ENCODE peak calls at places on chromosomes 1 and 21, in ten cellular contexts. S is GM23338, Y is heart left ventricle, R is body of pancreas, W is tibial artery, Q is heart right ventricle, B is iPS DF 6.9, N is mesendoderm, T is endodermal cell, X is GM23248. C is an unnamed sample.

GRCh38 chr21:36079010-36079649 is 9.3 kb downstream of the CBR1 start:
- DNase-seq in S (no peak), Y (no peak), R (peak), W (peak), Q (no peak), B (no peak), N (no peak), T (no peak), X (peak), C (peak)

GRCh38 chr1:31580891-31581603 is 4.7 kb downstream of the TINAGL1 start:
- DNase-seq in S (no peak), Y (no peak), R (no peak), W (no peak), Q (no peak), B (no peak), N (no peak), T (peak), X (no peak), C (no peak)

GRCh38 chr1:181083842-181084605 is 4.5 kb upstream of the IER5 start:
- DNase-seq in S (peak), Y (peak), R (peak), W (peak), Q (no peak), B (no peak), N (peak), T (peak), X (peak), C (peak)

GRCh38 chr1:233520510-233521191 is 93.3 kb upstream of the KCNK1 start:
- DNase-seq in S (no peak), Y (no peak), R (no peak), W (no peak), Q (no peak), B (no peak), N (peak), T (no peak), X (peak), C (peak)

GRCh38 chr1:53092659-53093450 is 30.8 kb downstream of the PODN start:
- DNase-seq in S (no peak), Y (no peak), R (no peak), W (no peak), Q (no peak), B (no peak), N (no peak), T (no peak), X (no peak), C (peak)

GRCh38 chr1:232467073-232467760 is 162.7 kb downstream of the SIPA1L2 start:
- DNase-seq in S (peak), Y (no peak), R (no peak), W (no peak), Q (no peak), B (no peak), N (no peak), T (no peak), X (no peak), C (no peak)

GRCh38 chr1:239164451-239165180 is 221.8 kb upstream of the CHRM3 start:
- DNase-seq in S (no peak), Y (no peak), R (no peak), W (no peak), Q (no peak), B (no peak), N (no peak), T (no peak), X (no peak), C (no peak)

GRCh38 chr1:50976111-50976889 is 6.3 kb downstream of the CDKN2C start:
- DNase-seq in S (peak), Y (no peak), R (no peak), W (no peak), Q (no peak), B (no peak), N (peak), T (peak), X (no peak), C (no peak)

GRCh38 chr1:199551967-199552565 is 475.4 kb upstream of the NR5A2 start:
- DNase-seq in S (peak), Y (no peak), R (peak), W (no peak), Q (no peak), B (peak), N (peak), T (peak), X (peak), C (peak)

GRCh38 chr1:25120286-25120685 is 112.0 kb downstream of the SYF2 start:
- DNase-seq in S (no peak), Y (no peak), R (no peak), W (no peak), Q (no peak), B (no peak), N (no peak), T (no peak), X (no peak), C (no peak)

GRCh38 chr1:54857741-54858665 is 29.0 kb downstream of the DHCR24 start:
- DNase-seq in S (no peak), Y (no peak), R (no peak), W (no peak), Q (no peak), B (no peak), N (no peak), T (peak), X (peak), C (no peak)

GRCh38 chr1:177354247-177354646 is 183.5 kb downstream of the BRINP2 start:
- DNase-seq in S (no peak), Y (no peak), R (no peak), W (no peak), Q (no peak), B (no peak), N (no peak), T (no peak), X (peak), C (no peak)

GRCh38 chr1:58442114-58442513 is 104.4 kb downstream of the OMA1 start:
- DNase-seq in S (no peak), Y (no peak), R (no peak), W (no peak), Q (no peak), B (no peak), N (no peak), T (no peak), X (peak), C (no peak)

GRCh38 chr21:45892156-45892919 is 89.2 kb upstream of the COL6A1 start:
- DNase-seq in S (no peak), Y (peak), R (no peak), W (no peak), Q (no peak), B (no peak), N (no peak), T (no peak), X (no peak), C (no peak)

GRCh38 chr21:25338415-25338814 is 268.9 kb downstream of the MRPL39 start:
- DNase-seq in S (peak), Y (no peak), R (no peak), W (no peak), Q (no peak), B (no peak), N (no peak), T (no peak), X (no peak), C (no peak)

GRCh38 chr1:202317941-202318925 is 23.5 kb downstream of the UBE2T start:
- DNase-seq in S (no peak), Y (no peak), R (no peak), W (no peak), Q (no peak), B (no peak), N (no peak), T (no peak), X (no peak), C (no peak)

GRCh38 chr1:21546122-21546825 is 37.1 kb downstream of the ALPL start:
- DNase-seq in S (no peak), Y (peak), R (no peak), W (no peak), Q (peak), B (no peak), N (no peak), T (no peak), X (no peak), C (no peak)

GRCh38 chr1:186976700-186977099 is 148.0 kb downstream of the PLA2G4A start:
- DNase-seq in S (no peak), Y (no peak), R (no peak), W (no peak), Q (no peak), B (no peak), N (no peak), T (no peak), X (no peak), C (no peak)

GRCh38 chr1:187933562-187934419 is 1105.0 kb downstream of the PLA2G4A start:
- DNase-seq in S (no peak), Y (no peak), R (no peak), W (no peak), Q (no peak), B (no peak), N (no peak), T (no peak), X (no peak), C (peak)

GRCh38 chr1:225815526-225816178 is 5.7 kb downstream of the EPHX1 start:
- DNase-seq in S (no peak), Y (no peak), R (no peak), W (no peak), Q (no peak), B (no peak), N (no peak), T (peak), X (no peak), C (no peak)

GRCh38 chr1:10338047-10338446 is 60.8 kb upstream of the PGD start:
- DNase-seq in S (peak), Y (peak), R (peak), W (peak), Q (peak), B (peak), N (peak), T (peak), X (peak), C (peak)

GRCh38 chr1:229736376-229736775 is 110.3 kb downstream of the URB2 start:
- DNase-seq in S (no peak), Y (no peak), R (no peak), W (no peak), Q (no peak), B (no peak), N (no peak), T (no peak), X (no peak), C (no peak)

GRCh38 chr1:113981962-113982931 is 3.0 kb downstream of the OLFML3 start:
- DNase-seq in S (no peak), Y (peak), R (peak), W (peak), Q (peak), B (no peak), N (peak), T (no peak), X (peak), C (peak)

GRCh38 chr1:240070188-240070587 is 21.5 kb upstream of the FMN2 start:
- DNase-seq in S (no peak), Y (no peak), R (no peak), W (no peak), Q (no peak), B (no peak), N (no peak), T (no peak), X (peak), C (no peak)

GRCh38 chr21:36551731-36552457 is 72.0 kb upstream of the CLDN14 start:
- DNase-seq in S (no peak), Y (no peak), R (no peak), W (no peak), Q (no peak), B (no peak), N (no peak), T (no peak), X (peak), C (no peak)

GRCh38 chr1:12230549-12231275 is 882 bp downstream of the VPS13D start:
- DNase-seq in S (peak), Y (peak), R (peak), W (peak), Q (peak), B (no peak), N (peak), T (peak), X (peak), C (peak)

GRCh38 chr1:161749509-161750407 is at the start of gene DUSP12:
- DNase-seq in S (peak), Y (peak), R (peak), W (peak), Q (peak), B (peak), N (peak), T (peak), X (peak), C (peak)

GRCh38 chr1:171718216-171718615 is 23.6 kb downstream of the VAMP4 start:
- DNase-seq in S (no peak), Y (no peak), R (no peak), W (no peak), Q (no peak), B (no peak), N (no peak), T (no peak), X (peak), C (no peak)

GRCh38 chr1:202203238-202204039 is 9.8 kb downstream of the LGR6 start:
- DNase-seq in S (no peak), Y (no peak), R (no peak), W (no peak), Q (no peak), B (no peak), N (peak), T (no peak), X (no peak), C (no peak)

GRCh38 chr1:95353185-95353584 is 119.2 kb downstream of the RWDD3 start:
- DNase-seq in S (no peak), Y (no peak), R (no peak), W (no peak), Q (no peak), B (no peak), N (no peak), T (no peak), X (no peak), C (no peak)

GRCh38 chr1:219153741-219154140 is 19.9 kb upstream of the LYPLAL1 start:
- DNase-seq in S (no peak), Y (no peak), R (no peak), W (no peak), Q (no peak), B (no peak), N (no peak), T (no peak), X (no peak), C (no peak)

GRCh38 chr1:205595435-205595834 is 36.4 kb downstream of the ELK4 start:
- DNase-seq in S (no peak), Y (no peak), R (no peak), W (no peak), Q (no peak), B (no peak), N (no peak), T (no peak), X (no peak), C (no peak)

DNA sequence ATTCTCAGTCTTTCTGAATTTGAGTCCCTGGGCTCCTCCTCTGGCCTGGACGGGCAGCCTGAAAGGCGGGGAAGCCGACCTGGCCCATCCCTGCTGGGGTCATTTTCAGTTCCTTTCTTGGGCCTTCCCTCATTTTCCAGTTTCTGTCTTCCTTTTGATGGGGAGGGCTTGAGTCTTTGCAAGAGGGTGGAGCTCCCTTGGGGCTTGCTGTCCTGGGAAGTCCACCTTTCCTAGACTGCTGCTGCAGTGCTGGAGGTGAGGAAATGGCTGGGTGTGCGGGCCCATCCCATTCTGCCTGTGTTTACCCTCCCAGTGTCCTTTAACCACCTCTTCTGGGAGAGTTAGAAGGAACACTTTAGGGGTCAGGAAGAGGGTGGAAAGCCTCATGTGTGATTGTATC is 40.4 kb upstream of the SYNC start:
- DNase-seq in S (no peak), Y (peak), R (no peak), W (no peak), Q (no peak), B (no peak), N (peak), T (no peak), X (no peak), C (peak)
- H3K4me3 ChIP-seq in S (peak), Y (no peak), R (no peak), W (peak), Q (peak), B (no peak), N (no peak), T (peak), X (peak), C (peak)

DNA sequence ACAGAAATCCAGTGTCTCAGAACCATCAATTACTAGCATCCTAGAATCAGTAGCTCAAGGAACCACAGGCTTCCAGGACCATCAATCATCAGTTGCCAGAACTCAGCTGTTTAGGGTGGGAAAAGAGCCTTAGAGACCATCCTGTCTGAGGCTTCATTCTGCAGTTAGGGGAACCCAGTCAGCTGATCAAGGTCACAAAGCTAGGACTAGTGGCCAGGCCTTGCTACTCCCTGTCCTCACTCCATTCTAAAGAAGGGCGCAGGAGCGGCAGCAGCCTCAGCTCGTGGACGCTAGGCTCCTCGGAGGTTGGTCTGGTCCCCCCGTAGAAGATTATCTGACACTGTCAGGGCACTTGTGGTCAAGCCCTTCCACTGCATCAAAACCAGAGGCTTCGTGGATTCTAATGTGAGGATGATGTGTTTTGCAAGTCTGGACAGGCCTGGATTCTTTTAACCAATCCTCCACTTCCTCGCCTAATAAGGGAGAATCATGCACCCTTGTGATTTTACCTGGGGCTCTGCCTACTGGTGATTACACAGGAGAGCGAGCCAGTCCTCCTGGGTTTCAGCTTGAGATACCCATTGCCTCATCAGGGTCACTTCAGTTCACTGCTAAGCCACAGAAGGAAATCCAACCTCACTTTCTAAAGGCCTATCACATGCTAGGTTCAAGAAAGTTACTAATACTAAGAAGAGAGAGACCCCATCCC is 41.7 kb upstream of the IFFO2 start:
- DNase-seq in S (no peak), Y (no peak), R (peak), W (no peak), Q (no peak), B (no peak), N (no peak), T (no peak), X (no peak), C (no peak)
- H3K27ac ChIP-seq in S (no peak), Y (no peak), R (peak), W (peak), Q (no peak), B (no peak), N (no peak), T (no peak), X (no peak), C (no peak)

DNA sequence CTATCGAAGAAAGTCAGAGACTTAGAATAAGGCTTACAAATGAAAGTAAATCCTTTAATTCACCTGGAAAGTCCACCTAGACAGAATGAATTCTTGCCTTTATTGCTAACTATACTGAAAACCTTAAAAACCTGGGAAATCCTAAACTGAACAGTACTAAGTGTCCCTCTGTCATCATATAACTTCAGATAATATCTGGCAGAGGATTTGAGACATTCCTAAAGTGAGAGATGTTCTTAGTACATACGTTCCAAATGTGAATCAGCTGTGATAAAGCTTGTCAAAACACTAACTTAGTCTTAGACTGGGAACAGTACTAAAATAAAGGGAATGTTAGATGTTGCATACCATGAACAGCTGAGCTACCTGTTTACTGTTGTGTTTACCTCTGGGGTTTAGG is 121.7 kb downstream of the TNFSF18 start:
- DNase-seq in S (no peak), Y (no peak), R (no peak), W (no peak), Q (no peak), B (no peak), N (no peak), T (no peak), X (peak), C (no peak)
- H3K4me3 ChIP-seq in S (no peak), Y (no peak), R (no peak), W (no peak), Q (no peak), B (no peak), N (no peak), T (no peak), X (no peak), C (no peak)

GRCh38 chr1:221873663-221874062 is 131.8 kb upstream of the DUSP10 start:
- DNase-seq in S (no peak), Y (no peak), R (no peak), W (no peak), Q (no peak), B (no peak), N (no peak), T (no peak), X (no peak), C (no peak)

GRCh38 chr1:221865808-221866207 is 123.9 kb upstream of the DUSP10 start:
- DNase-seq in S (no peak), Y (peak), R (no peak), W (no peak), Q (no peak), B (no peak), N (no peak), T (no peak), X (peak), C (no peak)

GRCh38 chr1:221868894-221869293 is 127.0 kb upstream of the DUSP10 start:
- DNase-seq in S (no peak), Y (no peak), R (no peak), W (no peak), Q (no peak), B (no peak), N (no peak), T (no peak), X (peak), C (no peak)

GRCh38 chr1:221871056-221871455 is 129.2 kb upstream of the DUSP10 start:
- DNase-seq in S (no peak), Y (no peak), R (no peak), W (no peak), Q (no peak), B (no peak), N (no peak), T (no peak), X (no peak), C (no peak)

GRCh38 chr1:221869759-221870158 is 127.9 kb upstream of the DUSP10 start:
- DNase-seq in S (no peak), Y (no peak), R (no peak), W (no peak), Q (no peak), B (no peak), N (no peak), T (no peak), X (peak), C (no peak)
- H3K27ac ChIP-seq in S (no peak), Y (no peak), R (no peak), W (no peak), Q (no peak), B (no peak), N (no peak), T (no peak), X (peak), C (no peak)

DNA sequence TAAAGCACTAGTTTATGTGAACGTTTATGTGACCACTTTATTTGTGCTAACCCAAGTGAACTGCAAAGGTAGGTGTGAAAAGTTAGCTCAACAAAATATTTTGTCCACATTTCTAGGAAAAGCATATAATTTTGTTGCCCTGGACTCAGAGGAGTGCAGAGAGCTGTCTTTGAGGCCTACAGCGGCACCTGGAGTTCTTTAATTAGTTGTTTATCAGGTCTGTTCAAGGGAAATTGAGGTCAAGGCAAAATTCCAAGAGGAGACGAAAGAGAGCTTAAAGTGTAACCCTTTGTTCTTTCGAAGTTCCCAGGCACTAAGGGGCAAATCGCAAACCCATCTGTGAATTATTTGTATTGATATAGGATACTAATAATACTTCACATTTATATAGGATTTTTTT is 1.4 kb downstream of the GIPC2 start:
- DNase-seq in S (peak), Y (no peak), R (peak), W (no peak), Q (no peak), B (no peak), N (no peak), T (no peak), X (no peak), C (peak)
- H3K4me3 ChIP-seq in S (peak), Y (no peak), R (peak), W (no peak), Q (peak), B (no peak), N (no peak), T (no peak), X (no peak), C (peak)

DNA sequence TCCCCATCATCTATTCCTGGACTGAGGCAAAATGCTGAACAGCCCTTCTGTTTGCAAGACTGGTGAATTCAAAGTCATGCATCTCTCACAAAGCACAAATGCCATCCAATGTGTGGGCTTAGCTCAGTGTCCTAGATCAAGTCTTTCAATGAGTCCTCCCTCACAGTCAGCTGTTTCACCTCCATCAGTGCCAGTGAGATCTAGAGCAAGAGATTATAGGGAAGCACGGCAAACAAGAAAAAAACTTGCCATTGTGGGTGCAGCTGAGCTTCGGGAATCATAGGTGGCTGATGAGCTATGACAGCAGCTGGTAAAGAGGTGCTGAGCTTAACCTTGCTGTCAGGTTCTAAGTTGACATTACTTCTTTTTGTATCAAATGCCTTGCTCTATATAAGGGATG is 130.2 kb downstream of the LMX1A start:
- DNase-seq in S (no peak), Y (no peak), R (no peak), W (no peak), Q (no peak), B (no peak), N (no peak), T (no peak), X (no peak), C (no peak)
- H3K27ac ChIP-seq in S (no peak), Y (no peak), R (no peak), W (no peak), Q (no peak), B (no peak), N (no peak), T (no peak), X (no peak), C (no peak)